ENCODE peak calls at places on chromosomes 4 and X, in seven cellular contexts. R, H, X, W, V, T and K are unnamed samples.

GRCh38 chrX:143633530-143634372 is 2.1 kb downstream of the SLITRK4 start:
- DNase-seq in R (no peak), X (no peak), V (no peak), H (no peak), W (no peak), T (no peak), K (no peak)

GRCh38 chr4:54118850-54119589 is 19.1 kb downstream of the GSX2 start:
- DNase-seq in T (no peak), V (peak), W (no peak), H (no peak), R (no peak), X (no peak), K (no peak)

GRCh38 chr4:188660796-188661195 is 521.6 kb downstream of the TRIML1 start:
- DNase-seq in R (no peak), H (no peak), X (no peak), W (no peak), V (no peak), T (no peak), K (no peak)

GRCh38 chr4:105147226-105148151 is 813 bp downstream of the TET2 start:
- DNase-seq in V (peak), X (no peak), H (peak), W (peak), T (no peak), R (no peak), K (no peak)

GRCh38 chr4:76087007-76087769 is 12.7 kb downstream of the ART3 start:
- DNase-seq in H (peak), T (no peak), R (no peak), V (peak), X (peak), W (peak), K (no peak)

GRCh38 chr4:53432528-53433424 is 55.3 kb downstream of the FIP1L1 start:
- DNase-seq in V (no peak), W (no peak), X (no peak), R (no peak), T (no peak), H (no peak), K (no peak)

GRCh38 chr4:138182838-138183426 is 59.2 kb downstream of the SLC7A11 start:
- DNase-seq in V (peak), R (no peak), X (peak), T (no peak), H (peak), W (peak), K (peak)

GRCh38 chr4:1604181-1604705 is 79.9 kb downstream of the FAM53A start:
- DNase-seq in H (no peak), W (no peak), T (no peak), R (no peak), V (no peak), X (no peak), K (no peak)

GRCh38 chrX:17014216-17014615 is 67.8 kb downstream of the REPS2 start:
- DNase-seq in H (no peak), V (no peak), W (no peak), X (no peak), R (no peak), T (no peak), K (no peak)

GRCh38 chr4:173584506-173584905 is 54.5 kb upstream of the HAND2 start:
- DNase-seq in H (no peak), W (no peak), V (no peak), R (no peak), X (no peak), T (no peak), K (no peak)

GRCh38 chr4:87426865-87427517 is 4.6 kb downstream of the NUDT9 start:
- DNase-seq in W (no peak), V (no peak), R (no peak), X (no peak), T (no peak), H (no peak), K (no peak)

GRCh38 chr4:1296324-1297022 is 6.8 kb downstream of the MAEA start:
- DNase-seq in X (no peak), W (no peak), V (no peak), R (no peak), H (no peak), T (no peak), K (no peak)

GRCh38 chrX:48589482-48590162 is 7.7 kb upstream of the WDR13 start:
- DNase-seq in V (peak), W (peak), T (no peak), R (no peak), X (no peak), H (no peak), K (no peak)

GRCh38 chr4:109994415-109994827 is 81.7 kb downstream of the EGF start:
- DNase-seq in V (no peak), T (no peak), H (no peak), W (no peak), R (no peak), X (no peak), K (no peak)

GRCh38 chrX:18995216-18995615 is 11.3 kb upstream of the PHKA2 start:
- DNase-seq in X (no peak), R (no peak), V (peak), H (peak), T (no peak), W (peak), K (no peak)

GRCh38 chr4:169414913-169415312 is 144.2 kb upstream of the SH3RF1 start:
- DNase-seq in H (no peak), R (no peak), V (no peak), X (no peak), W (no peak), T (no peak), K (no peak)

GRCh38 chr4:170040031-170040680 is 14.0 kb upstream of the MFAP3L start:
- DNase-seq in W (no peak), X (no peak), R (no peak), H (no peak), T (no peak), V (no peak), K (no peak)

GRCh38 chr4:81274460-81274859 is 59.4 kb upstream of the PRKG2 start:
- DNase-seq in X (no peak), V (no peak), H (no peak), W (no peak), R (no peak), T (no peak), K (no peak)

GRCh38 chrX:10833299-10834169 is 213.1 kb upstream of the MID1 start:
- DNase-seq in X (no peak), V (peak), H (no peak), T (no peak), W (no peak), R (peak), K (no peak)

GRCh38 chr4:22099896-22100295 is 151.3 kb upstream of the KCNIP4 start:
- DNase-seq in V (peak), T (no peak), H (peak), R (no peak), W (peak), X (no peak), K (no peak)

GRCh38 chr4:56048621-56049427 is 100.1 kb downstream of the CEP135 start:
- DNase-seq in H (peak), R (no peak), V (peak), W (peak), X (peak), T (no peak), K (peak)

GRCh38 chr4:80989921-80990544 is 40.5 kb upstream of the BMP3 start:
- DNase-seq in T (no peak), W (peak), H (peak), V (peak), X (peak), R (no peak), K (peak)

GRCh38 chr4:17038510-17039176 is 140.2 kb upstream of the LDB2 start:
- DNase-seq in V (no peak), R (no peak), X (no peak), H (no peak), W (no peak), T (no peak), K (no peak)

GRCh38 chrX:14779589-14779988 is 93.3 kb downstream of the FANCB start:
- DNase-seq in X (no peak), H (no peak), R (no peak), V (no peak), W (no peak), T (no peak), K (no peak)

GRCh38 chr4:129526812-129527211 is 430.9 kb downstream of the C4orf33 start:
- DNase-seq in X (peak), T (no peak), H (no peak), R (no peak), V (peak), W (no peak), K (no peak)
- TF ChIP-seq CTCF in X (peak), T (no peak), H (no peak), R (no peak), V (no peak), W (no peak), K (no peak)

GRCh38 chr4:185723619-185724150 is 88.3 kb downstream of the SORBS2 start:
- DNase-seq in H (no peak), V (peak), X (no peak), T (no peak), R (no peak), W (no peak), K (no peak)

GRCh38 chr4:185721949-185722316 is 90.1 kb downstream of the SORBS2 start:
- DNase-seq in W (peak), H (no peak), X (no peak), V (peak), T (no peak), R (no peak), K (no peak)

GRCh38 chr4:185719493-185719843 is 92.5 kb downstream of the SORBS2 start:
- DNase-seq in W (no peak), R (no peak), X (no peak), V (no peak), T (no peak), H (no peak), K (no peak)

GRCh38 chr4:185718578-185719492 is 93.2 kb downstream of the SORBS2 start:
- DNase-seq in T (no peak), V (no peak), H (no peak), R (no peak), X (no peak), W (no peak), K (no peak)

DNA sequence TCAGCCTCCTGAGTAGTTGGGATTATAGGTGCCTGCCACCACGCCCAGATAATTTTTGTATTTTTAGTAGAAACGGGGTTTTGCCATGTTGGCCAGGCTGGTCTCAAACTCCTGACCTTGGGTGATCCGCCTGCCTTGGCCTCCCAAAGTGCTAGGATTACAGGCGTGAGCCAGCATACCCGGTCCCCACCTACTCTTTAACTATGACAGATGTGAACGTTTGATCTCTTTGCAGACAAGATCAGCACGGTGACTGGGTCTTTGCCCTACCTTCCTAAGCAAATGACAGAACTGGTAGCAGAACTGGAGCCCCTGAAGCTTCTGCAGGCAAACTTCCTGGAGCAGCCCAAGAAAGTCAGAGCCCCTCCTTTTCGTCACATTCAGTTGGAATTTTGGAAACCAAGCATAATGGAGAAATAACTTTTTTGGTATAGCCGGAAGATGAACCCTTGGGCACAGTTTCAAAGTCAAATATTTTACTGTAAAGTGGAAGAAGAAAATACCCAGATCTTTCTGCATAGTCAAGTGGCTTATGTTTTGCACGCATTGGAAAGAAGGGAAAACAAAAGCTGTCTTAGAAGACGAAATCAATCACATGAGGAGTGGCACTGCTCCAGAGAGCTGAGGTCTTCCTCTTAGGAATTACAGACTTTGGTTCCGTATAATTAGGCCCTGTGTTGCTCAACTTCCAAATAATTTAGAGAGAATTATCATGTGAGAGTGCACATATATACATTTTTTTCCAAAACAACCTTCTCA is 90.6 kb downstream of the SORBS2 start:
- DNase-seq in R (no peak), H (no peak), V (peak), X (no peak), W (peak), T (no peak), K (no peak)
- H3K4me3 ChIP-seq in R (no peak), H (no peak), V (no peak), X (no peak), W (no peak), T (no peak), K (no peak)

GRCh38 chr4:37434469-37434868 is 189.9 kb downstream of the NWD2 start:
- DNase-seq in X (peak), V (peak), T (no peak), W (peak), R (no peak), H (no peak), K (no peak)
- TF ChIP-seq CTCF in X (peak), V (peak), T (no peak), W (no peak), R (no peak), H (no peak), K (peak)

DNA sequence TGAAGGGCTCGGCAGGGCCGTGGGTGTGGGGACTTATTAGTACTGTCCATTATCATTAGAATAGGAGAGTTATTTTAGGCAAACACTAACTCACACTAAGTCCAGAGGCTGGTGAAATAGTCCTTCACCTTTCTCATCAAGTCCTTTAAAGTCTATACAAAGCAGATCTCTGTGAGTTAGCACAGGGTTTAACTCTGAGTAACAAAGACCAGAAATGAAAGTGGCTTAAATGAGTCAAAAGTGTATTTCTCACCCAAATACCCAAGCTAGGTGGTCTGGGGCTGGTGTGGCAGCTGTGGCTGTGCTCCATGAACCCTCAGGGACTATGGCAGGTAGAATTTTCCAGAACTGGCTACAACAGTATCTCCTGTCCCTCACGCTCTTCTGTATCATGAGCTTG is 263.2 kb downstream of the BCOR start:
- DNase-seq in H (no peak), R (no peak), W (no peak), V (no peak), T (no peak), X (no peak), K (no peak)
- H3K4me3 ChIP-seq in H (no peak), R (no peak), W (no peak), V (no peak), T (no peak), X (no peak), K (no peak)

DNA sequence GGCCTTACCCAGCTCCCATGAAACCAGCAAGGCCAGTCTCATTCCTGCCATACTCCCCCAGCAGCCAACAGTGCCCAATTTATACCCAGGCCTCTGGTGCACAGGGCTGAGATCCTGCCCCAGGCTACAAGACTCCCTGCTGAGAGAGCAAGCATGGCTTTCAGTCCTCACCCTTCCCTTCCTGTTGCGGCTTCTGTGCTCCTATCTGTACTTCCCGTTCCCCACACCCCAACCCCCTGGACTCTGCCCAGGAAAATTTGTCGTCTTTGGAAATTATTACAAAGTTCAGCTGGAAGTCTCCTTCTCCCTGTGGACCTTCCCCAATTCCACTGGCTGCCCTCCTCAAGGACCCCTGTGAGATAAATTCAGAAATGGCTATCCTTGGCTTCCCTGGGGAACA is 84.1 kb upstream of the GK2 start:
- DNase-seq in X (no peak), W (no peak), R (no peak), H (no peak), V (no peak), T (no peak), K (no peak)
- TF ChIP-seq CTCF in X (no peak), W (no peak), R (no peak), H (no peak), V (no peak), T (no peak), K (no peak)

GRCh38 chrX:132414404-132414803 is 74.4 kb downstream of the MBNL3 start:
- DNase-seq in R (no peak), X (no peak), H (no peak), W (no peak), V (no peak), T (no peak), K (no peak)

GRCh38 chrX:132411310-132411977 is 77.4 kb downstream of the MBNL3 start:
- DNase-seq in H (no peak), X (no peak), V (no peak), W (no peak), T (no peak), R (no peak), K (no peak)

GRCh38 chrX:132413459-132413858 is 75.4 kb downstream of the MBNL3 start:
- DNase-seq in T (no peak), R (no peak), X (peak), W (no peak), V (no peak), H (no peak), K (no peak)

GRCh38 chrX:132409780-132410556 is 78.9 kb downstream of the MBNL3 start:
- DNase-seq in H (no peak), T (no peak), R (no peak), X (no peak), W (no peak), V (no peak), K (no peak)

DNA sequence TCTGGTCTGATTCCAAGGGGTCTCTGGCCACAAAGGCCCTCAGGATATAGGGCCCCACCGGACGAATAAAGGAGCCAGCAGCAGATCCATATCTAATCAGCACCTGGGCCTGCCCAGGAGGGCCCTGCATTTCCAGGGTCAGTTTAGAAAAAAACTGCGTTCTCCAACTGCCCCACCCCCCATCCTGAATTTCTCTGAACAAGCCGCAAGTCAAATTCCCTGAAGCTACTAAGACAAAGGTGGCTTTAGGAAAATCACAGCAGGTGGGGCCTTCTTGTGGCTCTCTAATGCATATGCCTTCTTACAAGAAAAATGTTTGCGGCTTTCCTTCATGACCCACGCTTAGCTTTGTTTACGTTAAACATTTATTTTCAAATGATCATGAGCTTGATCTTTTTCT is 76.6 kb downstream of the MBNL3 start:
- DNase-seq in V (no peak), R (no peak), W (no peak), T (no peak), H (no peak), X (no peak), K (no peak)
- H3K4me3 ChIP-seq in V (no peak), R (no peak), W (no peak), T (no peak), H (no peak), X (no peak), K (no peak)

GRCh38 chrX:50818986-50819385 is 5.0 kb upstream of the SHROOM4 start:
- DNase-seq in T (no peak), W (no peak), R (no peak), H (no peak), V (peak), X (no peak), K (no peak)

GRCh38 chrX:50812995-50813842 is 775 bp downstream of the SHROOM4 start:
- DNase-seq in V (peak), R (peak), H (no peak), T (peak), W (peak), X (no peak), K (no peak)

GRCh38 chrX:50813843-50814661 is at the start of gene SHROOM4:
- DNase-seq in V (peak), W (peak), T (peak), R (peak), H (no peak), X (no peak), K (no peak)

DNA sequence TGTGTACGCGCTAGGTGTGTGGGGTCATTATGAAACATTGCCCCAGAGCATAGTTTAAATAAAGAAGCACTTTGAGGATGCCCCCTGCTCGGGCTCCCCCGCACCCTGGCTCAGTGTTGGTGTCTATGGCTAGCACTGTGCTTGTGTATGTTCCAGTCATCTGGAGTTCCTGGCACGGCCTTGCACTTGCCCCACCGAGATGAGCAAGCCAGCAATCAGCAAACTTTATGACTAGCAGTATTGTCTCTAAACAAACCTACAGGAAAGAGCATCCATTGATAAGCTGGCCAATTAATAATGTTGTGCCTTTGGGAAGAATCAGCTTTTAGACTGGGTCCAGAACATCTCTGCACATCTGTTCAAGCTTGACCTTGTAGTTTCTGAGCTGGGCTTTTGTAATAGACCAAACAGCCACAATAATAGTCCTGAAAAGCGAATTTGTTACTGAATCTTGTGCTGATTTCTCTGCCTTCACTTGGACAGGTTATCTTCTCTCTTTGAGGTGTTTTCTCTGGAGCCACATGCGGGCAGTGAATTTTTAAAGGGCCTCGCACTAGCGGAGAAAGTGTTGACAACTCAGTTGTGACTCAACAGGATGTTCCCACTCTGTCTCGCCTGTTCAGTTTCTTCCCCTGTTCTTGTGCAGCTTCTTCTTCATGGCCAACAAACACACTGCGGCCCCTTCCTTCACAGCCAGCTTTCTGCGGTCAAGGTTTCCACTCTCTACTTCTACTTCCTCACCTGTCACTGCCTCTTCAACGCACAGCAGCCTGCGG is 895 bp upstream of the SHROOM4 start:
- DNase-seq in V (peak), H (no peak), T (no peak), R (no peak), X (no peak), W (no peak), K (no peak)
- TF ChIP-seq CTCF in V (no peak), H (no peak), T (no peak), R (no peak), X (no peak), W (no peak), K (no peak)

GRCh38 chr4:123356914-123357313 is 39.7 kb upstream of the SPRY1 start:
- DNase-seq in X (no peak), H (no peak), R (no peak), T (no peak), W (no peak), V (no peak), K (no peak)
- H3K4me3 ChIP-seq in X (no peak), H (no peak), R (no peak), T (no peak), W (no peak), V (no peak), K (no peak)